ENCODE peak calls at places on chromosomes 16 and 17, in four cellular contexts. A is HEK293T, V is WTC11, J is HCT116. I is an unnamed sample.

GRCh38 chr17:41190328-41190727 is 641 bp downstream of the KRTAP9-1 start:
- DNase-seq in A (no peak), J (no peak), V (no peak), I (no peak)

GRCh38 chr17:41324180-41325075 is 8.9 kb upstream of the KRTAP17-1 start:
- DNase-seq in J (peak), A (no peak), V (peak), I (peak)

GRCh38 chr17:62091804-62092203 is 26.7 kb upstream of the MED13 start:
- DNase-seq in J (no peak), V (no peak), A (no peak), I (no peak)

GRCh38 chr17:75182319-75182568 is 515 bp downstream of the SUMO2 start:
- DNase-seq in J (no peak), V (peak), A (no peak), I (no peak)

GRCh38 chr17:2081564-2081963 is 26.7 kb downstream of the HIC1 start:
- DNase-seq in J (no peak), A (no peak), V (no peak), I (no peak)

GRCh38 chr17:81831957-81832607 is 1.0 kb downstream of the MCRIP1 start:
- DNase-seq in V (no peak), A (no peak), J (no peak), I (no peak)

GRCh38 chr17:60147553-60148241 is 2.1 kb upstream of the CA4 start:
- DNase-seq in A (no peak), V (no peak), J (no peak), I (no peak)

GRCh38 chr16:23104032-23104955 is 45.0 kb downstream of the USP31 start:
- DNase-seq in J (no peak), A (no peak), V (no peak), I (peak)

GRCh38 chr16:9602201-9602600 is 510.8 kb downstream of the HAPSTR1 start:
- DNase-seq in A (no peak), V (no peak), J (no peak), I (no peak)

GRCh38 chr16:69187891-69188451 is 1.0 kb downstream of the SNTB2 start:
- DNase-seq in A (peak), V (peak), J (no peak), I (peak)

GRCh38 chr16:14586637-14587036 is 43.4 kb downstream of the PARN start:
- DNase-seq in J (no peak), A (no peak), V (no peak), I (no peak)

GRCh38 chr17:47352848-47353247 is 29.1 kb downstream of the EFCAB13 start:
- DNase-seq in J (no peak), A (no peak), V (no peak), I (no peak)

GRCh38 chr17:40071720-40072480 is 9.1 kb downstream of the THRA start:
- DNase-seq in A (no peak), J (no peak), V (no peak), I (peak)

GRCh38 chr16:14278749-14279148 is 207.6 kb downstream of the MRTFB start:
- DNase-seq in A (no peak), V (no peak), J (no peak), I (peak)

GRCh38 chr16:48292452-48292851 is 45.1 kb upstream of the ABCC11 start:
- DNase-seq in A (no peak), J (no peak), V (no peak), I (peak)

GRCh38 chr16:28491080-28491969 is 549 bp downstream of the CLN3 start:
- DNase-seq in J (no peak), A (peak), V (peak), I (peak)

GRCh38 chr16:180101-180920 is at the start of gene HBQ1:
- DNase-seq in A (peak), V (peak), J (no peak), I (peak)

GRCh38 chr17:51014129-51014528 is 106.5 kb downstream of the SPAG9 start:
- DNase-seq in A (no peak), J (no peak), V (no peak), I (no peak)

GRCh38 chr16:23642246-23642774 is 1.0 kb downstream of the DCTN5 start:
- DNase-seq in V (no peak), J (no peak), A (no peak), I (no peak)

GRCh38 chr17:50619489-50619888 is 15.2 kb upstream of the ABCC3 start:
- DNase-seq in V (no peak), J (no peak), A (no peak), I (no peak)

GRCh38 chr17:70078994-70079531 is 4.0 kb downstream of the KCNJ16 start:
- DNase-seq in J (no peak), A (no peak), V (no peak), I (no peak)

GRCh38 chr17:27458524-27458908 is 2.3 kb downstream of the KSR1 start:
- DNase-seq in J (no peak), V (peak), A (no peak), I (no peak)

GRCh38 chr17:17495448-17496188 is 577 bp downstream of the RASD1 start:
- DNase-seq in J (no peak), A (no peak), V (peak), I (no peak)

GRCh38 chr17:17089796-17090641 is 47.8 kb downstream of the MPRIP start:
- DNase-seq in A (no peak), V (peak), J (no peak), I (no peak)

GRCh38 chr17:77637807-77638182 is 320.7 kb upstream of the TNRC6C start:
- DNase-seq in V (peak), A (no peak), J (no peak), I (no peak)

GRCh38 chr16:87681990-87682570 is 79.8 kb downstream of the JPH3 start:
- DNase-seq in J (peak), A (no peak), V (peak), I (peak)

GRCh38 chr17:41496803-41497484 is 7.2 kb upstream of the KRT36 start:
- DNase-seq in J (peak), A (peak), V (peak), I (peak)

GRCh38 chr16:67179421-67180080 is 4.2 kb downstream of the MATCAP1 start:
- DNase-seq in A (no peak), V (peak), J (no peak), I (no peak)

GRCh38 chr17:3003401-3004149 is 59.8 kb downstream of the OR1D5 start:
- DNase-seq in V (no peak), A (no peak), J (no peak), I (no peak)

GRCh38 chr16:29668267-29668666 is 5.2 kb downstream of the SPN start:
- DNase-seq in V (no peak), J (no peak), A (no peak), I (no peak)
- TF ChIP-seq SP1 in V (no peak), J (no peak), A (no peak), I (no peak)

GRCh38 chr17:79935197-79935844 is 96.1 kb upstream of the CBX4 start:
- DNase-seq in A (no peak), J (no peak), V (peak), I (no peak)

GRCh38 chr17:79932907-79933306 is 93.7 kb upstream of the CBX4 start:
- DNase-seq in J (no peak), A (no peak), V (no peak), I (no peak)

GRCh38 chr17:79934653-79934970 is 95.4 kb upstream of the CBX4 start:
- DNase-seq in V (no peak), J (no peak), A (no peak), I (no peak)

GRCh38 chr17:79932446-79932845 is 93.2 kb upstream of the CBX4 start:
- DNase-seq in J (no peak), V (no peak), A (no peak), I (peak)

DNA sequence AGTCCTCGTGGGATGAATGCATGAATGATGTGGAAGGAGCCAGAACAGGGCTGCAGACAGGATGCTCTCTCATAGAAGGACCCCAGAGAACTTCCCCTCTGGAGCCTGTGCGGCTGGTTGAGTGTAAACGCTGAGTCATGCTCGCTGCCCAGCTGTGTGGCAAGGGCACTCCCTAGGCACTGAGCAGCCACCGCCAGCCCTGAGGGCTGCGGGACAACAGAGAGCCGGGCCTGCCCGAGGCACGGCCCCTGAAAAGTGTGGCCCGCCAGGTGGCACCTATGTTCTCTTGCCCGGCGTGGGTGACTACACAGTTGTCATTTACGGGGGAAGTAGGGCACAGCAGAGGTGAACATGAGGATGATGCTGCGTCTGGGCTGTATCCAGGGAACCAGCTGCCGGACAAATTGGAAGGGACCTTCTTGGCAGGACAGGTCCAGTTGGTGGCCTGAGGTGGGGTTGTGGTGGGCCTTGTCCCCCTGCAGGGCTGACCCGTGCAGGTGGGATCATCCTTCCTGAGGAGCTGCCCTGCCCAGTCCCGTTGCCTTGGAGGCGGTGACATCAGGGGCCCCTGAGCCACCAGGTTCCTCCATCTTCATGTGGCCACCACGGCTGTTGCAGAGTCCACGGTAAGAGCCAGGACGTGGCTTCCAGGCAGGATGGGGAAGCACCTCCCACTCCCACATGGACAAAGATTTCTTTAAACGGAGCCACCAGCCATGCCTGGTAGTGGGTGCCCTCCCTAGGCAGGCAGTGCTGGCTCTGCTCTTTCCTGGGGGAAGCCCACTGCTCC is 94.8 kb upstream of the CBX4 start:
- DNase-seq in V (no peak), A (no peak), J (no peak), I (no peak)
- TF ChIP-seq SP1 in V (no peak), A (no peak), J (no peak), I (no peak)

GRCh38 chr16:85612801-85613608 is at the start of gene GSE1:
- DNase-seq in A (peak), J (peak), V (peak), I (peak)
- TF ChIP-seq SP1 in A (no peak), J (no peak), V (peak), I (no peak)

GRCh38 chr17:6392609-6393367 is 42.1 kb downstream of the AIPL1 start:
- DNase-seq in A (no peak), J (no peak), V (no peak), I (peak)
- TF ChIP-seq SP1 in A (no peak), J (no peak), V (no peak), I (no peak)

GRCh38 chr17:63275968-63276349 is 170.1 kb downstream of the CYB561 start:
- DNase-seq in A (no peak), V (no peak), J (no peak), I (no peak)
- TF ChIP-seq SP1 in A (no peak), V (no peak), J (no peak), I (no peak)

DNA sequence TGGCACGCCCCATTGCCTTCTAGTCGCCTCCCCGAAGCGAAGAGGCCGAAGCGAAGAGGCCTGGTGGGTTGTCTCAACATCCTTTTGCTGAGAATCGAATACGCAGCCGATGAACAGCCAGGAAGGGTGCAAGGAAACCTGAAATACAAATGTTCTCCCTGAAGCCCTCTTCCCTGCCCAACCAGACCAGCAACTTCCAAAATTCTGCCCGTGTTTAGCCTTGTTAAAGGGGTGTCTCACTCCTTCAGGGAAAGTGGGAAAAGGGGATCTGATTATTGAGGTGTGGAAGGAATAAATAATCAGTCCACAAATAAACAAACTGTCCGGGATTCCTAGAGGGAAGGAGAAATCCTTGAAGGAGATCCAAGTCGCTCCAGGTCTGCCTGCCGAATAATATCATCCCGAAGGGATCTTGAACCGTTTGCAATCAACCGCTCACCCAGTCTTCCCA is 1.4 kb upstream of the FOXC2 start:
- DNase-seq in J (no peak), A (no peak), V (no peak), I (no peak)
- TF ChIP-seq SP1 in J (no peak), A (no peak), V (no peak), I (no peak)

DNA sequence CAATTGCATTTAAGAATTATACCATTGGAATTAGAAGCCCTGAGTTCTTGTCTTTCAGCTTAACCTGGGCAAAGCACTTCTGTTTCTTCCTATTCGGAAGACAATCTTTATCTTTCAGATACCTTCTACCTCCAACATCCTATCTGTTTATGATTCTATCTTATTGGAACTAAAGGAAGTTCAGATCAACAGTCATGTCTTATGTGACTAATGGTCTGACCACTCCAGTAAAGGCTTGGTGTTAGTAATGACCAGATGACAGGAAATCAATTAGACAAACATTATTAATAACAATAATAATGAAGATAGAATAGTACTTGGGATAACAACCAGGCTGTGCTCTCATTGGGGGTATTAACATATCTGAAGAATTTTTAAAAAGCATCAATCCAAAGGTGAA is 11.3 kb downstream of the HS3ST3A1 start:
- DNase-seq in V (no peak), A (no peak), J (no peak), I (no peak)
- TF ChIP-seq SP1 in V (no peak), A (no peak), J (no peak), I (no peak)

DNA sequence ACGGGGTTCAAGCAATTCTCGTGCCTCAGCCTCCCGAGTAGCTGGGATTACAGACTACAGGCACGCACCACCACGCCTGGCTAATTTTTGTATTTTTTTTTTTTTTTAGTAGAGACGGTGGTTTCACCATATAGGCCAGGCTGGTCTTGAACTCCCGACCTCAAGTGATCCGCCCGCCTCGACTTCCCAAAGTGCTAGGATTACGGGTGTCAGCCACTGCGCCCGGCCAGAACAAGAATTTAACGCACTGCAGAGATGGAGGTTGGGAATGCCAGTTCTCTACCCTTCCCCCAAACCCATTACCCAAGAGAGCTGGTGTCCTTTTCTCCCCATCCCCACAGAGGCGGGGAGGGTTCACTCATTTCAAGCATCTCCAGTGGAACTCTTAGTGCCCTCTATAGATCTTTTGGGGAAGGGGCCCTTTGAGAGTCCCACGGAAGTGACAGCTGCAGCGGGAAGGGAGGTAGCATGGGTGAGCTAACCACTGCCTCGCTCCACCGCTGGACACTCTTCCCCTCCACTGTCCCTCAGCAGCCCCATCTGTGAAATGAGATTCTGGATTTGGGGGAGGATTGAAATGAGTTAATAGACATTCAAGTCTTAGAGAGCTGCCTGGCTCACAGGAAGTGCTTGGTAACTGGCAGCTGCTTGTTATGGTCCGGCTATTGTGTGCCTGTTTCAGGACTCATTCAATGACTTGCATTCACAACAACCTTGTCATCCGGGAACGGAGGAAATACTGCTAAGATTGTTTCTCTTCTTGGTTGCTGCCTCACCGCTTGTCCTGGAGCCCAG is 3.5 kb upstream of the UBALD2 start:
- DNase-seq in A (no peak), V (no peak), J (no peak), I (no peak)
- TF ChIP-seq SP1 in A (no peak), V (no peak), J (no peak), I (no peak)

GRCh38 chr17:78875738-78876597 is 27.0 kb downstream of the CEP295NL start:
- DNase-seq in V (no peak), J (no peak), A (no peak), I (no peak)
- TF ChIP-seq SP1 in V (no peak), J (no peak), A (no peak), I (no peak)

I was measured in HepG2.